ENCODE peak calls at places on chromosomes 5 and 9, in four cellular contexts. One of them, this sample, is unnamed.

GRCh38 chr5:37882636-37883035 is 42.8 kb upstream of the GDNF start:
- DNase-seq in K562: no peak
- DNase-seq in HepG2: no peak
- DNase-seq in HEK293T: no peak
- DNase-seq in this sample: no peak

GRCh38 chr5:93328833-93329232 is 252.2 kb downstream of the NR2F1-AS1 start:
- DNase-seq in HEK293T: no peak
- DNase-seq in K562: no peak
- DNase-seq in HepG2: no peak
- DNase-seq in this sample: no peak

GRCh38 chr9:134724231-134724911 is 82.8 kb downstream of the COL5A1 start:
- DNase-seq in HepG2: no peak
- DNase-seq in HEK293T: no peak
- DNase-seq in K562: no peak
- DNase-seq in this sample: no peak

GRCh38 chr5:89283758-89284493 is 400.9 kb upstream of the MEF2C start:
- DNase-seq in HepG2: no peak
- DNase-seq in HEK293T: no peak
- DNase-seq in K562: no peak
- DNase-seq in this sample: no peak

GRCh38 chr5:132433141-132433540 is 57.4 kb downstream of the IRF1 start:
- DNase-seq in K562: no peak
- DNase-seq in HepG2: no peak
- DNase-seq in HEK293T: no peak
- DNase-seq in this sample: no peak

GRCh38 chr9:91697201-91697600 is 252.8 kb downstream of the ROR2 start:
- DNase-seq in HepG2: no peak
- DNase-seq in HEK293T: no peak
- DNase-seq in K562: no peak
- DNase-seq in this sample: no peak

GRCh38 chr9:104177003-104177611 is 83.0 kb downstream of the SMC2 start:
- DNase-seq in HepG2: peak
- DNase-seq in K562: no peak
- DNase-seq in HEK293T: peak
- DNase-seq in this sample: no peak

GRCh38 chr5:99814311-99815063 is 720.7 kb upstream of the FAM174A start:
- DNase-seq in K562: no peak
- DNase-seq in HepG2: no peak
- DNase-seq in HEK293T: no peak
- DNase-seq in this sample: no peak

GRCh38 chr9:93451762-93452709 is 551 bp downstream of the FAM120A start:
- DNase-seq in K562: peak
- DNase-seq in HepG2: peak
- DNase-seq in HEK293T: peak
- DNase-seq in this sample: peak

GRCh38 chr5:125868035-125868434 is 555.2 kb upstream of the GRAMD2B start:
- DNase-seq in HEK293T: no peak
- DNase-seq in K562: no peak
- DNase-seq in HepG2: no peak
- DNase-seq in this sample: no peak

GRCh38 chr9:94760646-94761045 is 34.1 kb downstream of the AOPEP start:
- DNase-seq in HepG2: no peak
- DNase-seq in HEK293T: no peak
- DNase-seq in K562: no peak
- DNase-seq in this sample: no peak

GRCh38 chr5:168318237-168318636 is 26.8 kb downstream of the WWC1 start:
- DNase-seq in K562: no peak
- DNase-seq in HepG2: no peak
- DNase-seq in HEK293T: no peak
- DNase-seq in this sample: no peak

GRCh38 chr5:98880151-98880550 is 48.7 kb downstream of the CHD1 start:
- DNase-seq in K562: no peak
- DNase-seq in HepG2: no peak
- DNase-seq in HEK293T: no peak
- DNase-seq in this sample: no peak

GRCh38 chr9:131289301-131290038 is at the start of gene PLPP7:
- DNase-seq in HEK293T: peak
- DNase-seq in K562: peak
- DNase-seq in HepG2: peak
- DNase-seq in this sample: peak

GRCh38 chr9:93161801-93162635 is 21.9 kb upstream of the WNK2 start:
- DNase-seq in K562: no peak
- DNase-seq in HEK293T: no peak
- DNase-seq in HepG2: no peak
- DNase-seq in this sample: no peak

GRCh38 chr9:24296124-24296523 is 249.6 kb downstream of the IZUMO3 start:
- DNase-seq in HepG2: no peak
- DNase-seq in K562: no peak
- DNase-seq in HEK293T: no peak
- DNase-seq in this sample: no peak

GRCh38 chr9:24297931-24298330 is 247.8 kb downstream of the IZUMO3 start:
- DNase-seq in K562: no peak
- DNase-seq in HepG2: no peak
- DNase-seq in HEK293T: no peak
- DNase-seq in this sample: no peak

GRCh38 chr9:24293391-24293790 is 252.3 kb downstream of the IZUMO3 start:
- DNase-seq in HepG2: no peak
- DNase-seq in HEK293T: no peak
- DNase-seq in K562: no peak
- DNase-seq in this sample: no peak
- TF ChIP-seq ELF4 in HepG2: no peak
- TF ChIP-seq ELF4 in HEK293T: no peak
- TF ChIP-seq ELF4 in K562: no peak
- TF ChIP-seq ELF4 in this sample: no peak

GRCh38 chr5:73691301-73691700 is 65.3 kb downstream of the ARHGEF28 start:
- DNase-seq in HEK293T: no peak
- DNase-seq in HepG2: no peak
- DNase-seq in K562: no peak
- DNase-seq in this sample: no peak

GRCh38 chr5:73693573-73694061 is 67.6 kb downstream of the ARHGEF28 start:
- DNase-seq in K562: peak
- DNase-seq in HEK293T: peak
- DNase-seq in HepG2: peak
- DNase-seq in this sample: peak

GRCh38 chr5:73692981-73693380 is 67.0 kb downstream of the ARHGEF28 start:
- DNase-seq in HEK293T: no peak
- DNase-seq in HepG2: no peak
- DNase-seq in K562: no peak
- DNase-seq in this sample: no peak

GRCh38 chr5:73694089-73694488 is 68.1 kb downstream of the ARHGEF28 start:
- DNase-seq in K562: no peak
- DNase-seq in HepG2: peak
- DNase-seq in HEK293T: no peak
- DNase-seq in this sample: no peak

DNA sequence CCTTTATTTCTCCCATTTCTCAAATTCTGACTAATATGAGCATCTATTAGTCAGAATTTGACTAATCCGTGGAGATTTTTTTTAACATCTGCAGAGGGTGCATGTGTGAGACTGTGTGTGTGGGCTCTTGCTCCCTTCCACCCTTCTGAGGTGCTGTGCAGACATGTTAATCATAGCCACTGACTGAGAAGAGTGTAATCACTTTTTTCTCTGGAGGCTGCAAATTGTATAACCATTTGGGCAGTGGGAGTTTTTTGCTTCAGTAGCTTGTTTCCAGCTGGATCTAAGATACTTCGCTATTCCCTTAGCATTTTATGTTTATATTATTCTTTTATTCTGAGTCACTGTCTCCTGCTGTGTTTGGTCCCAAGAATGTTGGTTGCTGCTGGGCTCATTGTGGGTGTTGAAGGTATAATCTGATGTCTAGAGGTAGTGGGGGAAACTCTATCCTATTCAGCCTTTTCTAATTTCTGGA is 66.2 kb downstream of the ARHGEF28 start:
- DNase-seq in K562: no peak
- DNase-seq in HEK293T: no peak
- DNase-seq in HepG2: no peak
- DNase-seq in this sample: no peak
- TF ChIP-seq ELF4 in K562: no peak
- TF ChIP-seq ELF4 in HEK293T: no peak
- TF ChIP-seq ELF4 in HepG2: no peak
- TF ChIP-seq ELF4 in this sample: no peak

GRCh38 chr9:16100596-16101091 is 547.8 kb downstream of the CCDC171 start:
- DNase-seq in K562: no peak
- DNase-seq in HEK293T: no peak
- DNase-seq in HepG2: no peak
- DNase-seq in this sample: no peak
- TF ChIP-seq ELF4 in K562: no peak
- TF ChIP-seq ELF4 in HEK293T: no peak
- TF ChIP-seq ELF4 in HepG2: no peak
- TF ChIP-seq ELF4 in this sample: no peak

DNA sequence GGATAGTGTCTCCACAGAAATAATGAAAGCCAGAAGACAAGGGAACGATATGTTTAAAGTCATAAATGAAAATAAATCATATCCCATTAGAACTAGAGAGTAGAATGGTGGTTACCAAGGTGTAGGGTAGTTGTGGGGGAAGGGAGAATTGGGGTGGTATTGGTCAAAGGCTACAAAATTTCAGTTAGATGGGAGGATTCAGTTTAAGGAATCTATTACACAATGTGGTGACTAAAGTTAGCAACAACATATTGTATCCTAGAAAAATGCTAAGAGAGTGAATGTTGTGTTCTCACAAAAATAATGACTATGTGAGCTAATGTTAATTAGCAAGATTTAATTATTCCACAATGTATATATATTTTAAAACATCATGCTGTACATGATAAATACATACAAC is 27.8 kb upstream of the LARP1 start:
- DNase-seq in K562: no peak
- DNase-seq in HepG2: no peak
- DNase-seq in HEK293T: no peak
- DNase-seq in this sample: no peak
- TF ChIP-seq ELF4 in K562: no peak
- TF ChIP-seq ELF4 in HepG2: no peak
- TF ChIP-seq ELF4 in HEK293T: no peak
- TF ChIP-seq ELF4 in this sample: no peak

GRCh38 chr5:1338518-1339070 is 6.3 kb downstream of the CLPTM1L start:
- DNase-seq in HEK293T: no peak
- DNase-seq in K562: no peak
- DNase-seq in HepG2: no peak
- DNase-seq in this sample: no peak
- TF ChIP-seq ELF4 in HEK293T: no peak
- TF ChIP-seq ELF4 in K562: no peak
- TF ChIP-seq ELF4 in HepG2: no peak
- TF ChIP-seq ELF4 in this sample: no peak